ENCODE peak calls at places on chromosomes 5 and 9, in five cellular contexts. I, Y, D, N and K are unnamed samples.

GRCh38 chr5:149831492-149831891 is 101.4 kb downstream of the PPARGC1B start:
- DNase-seq in Y (peak; percentile 69), I (no peak), N (no peak), D (no peak), K (no peak)

GRCh38 chr9:5493597-5494511 is 16.5 kb upstream of the PDCD1LG2 start:
- DNase-seq in N (no peak), I (no peak), D (peak; percentile 36), Y (peak; percentile 96), K (no peak)

GRCh38 chr9:23587903-23588302 is 238.1 kb downstream of the ELAVL2 start:
- DNase-seq in D (no peak), Y (no peak), N (no peak), I (peak; percentile 53), K (peak; percentile 57)

GRCh38 chr9:34559616-34560546 is 29.6 kb downstream of the CNTFR start:
- DNase-seq in D (no peak), Y (no peak), N (peak; percentile 21), I (no peak), K (no peak)

GRCh38 chr5:1673042-1673674 is 126.5 kb downstream of the MRPL36 start:
- DNase-seq in N (no peak), Y (no peak), I (peak; percentile 46), D (no peak), K (no peak)

GRCh38 chr5:111937091-111937490 is 180.1 kb upstream of the NREP start:
- DNase-seq in Y (no peak), D (no peak), N (no peak), I (no peak), K (no peak)

GRCh38 chr5:181204561-181205401 is at the start of gene TRIM7:
- DNase-seq in D (peak; percentile 64), N (no peak), I (no peak), Y (no peak), K (peak; percentile 55)

GRCh38 chr9:89746385-89747116 is 141.7 kb downstream of the GADD45G start:
- DNase-seq in Y (no peak), N (no peak), I (no peak), D (no peak), K (no peak)

GRCh38 chr5:33319841-33320240 is 120.9 kb upstream of the TARS1 start:
- DNase-seq in I (no peak), N (no peak), D (no peak), Y (no peak), K (no peak)

GRCh38 chr9:101271102-101271501 is 113.7 kb downstream of the BAAT start:
- DNase-seq in N (no peak), D (no peak), Y (no peak), I (no peak), K (no peak)

GRCh38 chr5:33105521-33105941 is 335.2 kb upstream of the TARS1 start:
- DNase-seq in D (no peak), N (no peak), Y (no peak), I (no peak), K (no peak)

GRCh38 chr5:1512541-1513291 is 11.0 kb downstream of the LPCAT1 start:
- DNase-seq in I (peak; percentile 43), D (no peak), Y (no peak), N (no peak), K (peak; percentile 3)

GRCh38 chr5:174459832-174460448 is 264.4 kb upstream of the MSX2 start:
- DNase-seq in Y (no peak), I (no peak), D (no peak), N (no peak), K (no peak)

DNA sequence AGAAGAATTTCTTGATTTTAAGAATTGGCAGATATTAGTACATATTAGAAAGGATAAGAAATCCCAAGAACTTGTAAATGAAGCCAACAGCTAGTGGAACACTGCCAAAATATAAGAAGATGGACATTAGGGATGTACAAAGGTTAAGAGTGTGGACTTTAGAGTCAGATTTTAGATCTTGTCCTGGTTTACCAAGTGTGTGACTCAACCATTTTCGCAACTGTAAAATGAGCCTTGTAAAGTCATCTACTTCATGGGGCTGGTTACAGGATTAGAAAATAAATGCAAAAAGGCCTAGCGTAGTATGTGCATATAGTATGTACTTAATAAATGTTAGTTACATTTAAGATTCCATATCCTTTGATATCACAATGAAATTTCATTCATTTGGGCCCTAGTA is 260.0 kb downstream of the RAB3C start:
- DNase-seq in D (no peak), N (no peak), Y (no peak), I (no peak), K (no peak)
- TF ChIP-seq ATF2 in D (no peak), N (no peak), Y (no peak), I (no peak), K (no peak)

GRCh38 chr5:29351170-29351569 is 1842.3 kb upstream of the CDH6 start:
- DNase-seq in Y (no peak), D (no peak), I (no peak), N (no peak), K (no peak)
- TF ChIP-seq USF2 in Y (no peak), D (no peak), I (no peak), N (no peak), K (no peak)

DNA sequence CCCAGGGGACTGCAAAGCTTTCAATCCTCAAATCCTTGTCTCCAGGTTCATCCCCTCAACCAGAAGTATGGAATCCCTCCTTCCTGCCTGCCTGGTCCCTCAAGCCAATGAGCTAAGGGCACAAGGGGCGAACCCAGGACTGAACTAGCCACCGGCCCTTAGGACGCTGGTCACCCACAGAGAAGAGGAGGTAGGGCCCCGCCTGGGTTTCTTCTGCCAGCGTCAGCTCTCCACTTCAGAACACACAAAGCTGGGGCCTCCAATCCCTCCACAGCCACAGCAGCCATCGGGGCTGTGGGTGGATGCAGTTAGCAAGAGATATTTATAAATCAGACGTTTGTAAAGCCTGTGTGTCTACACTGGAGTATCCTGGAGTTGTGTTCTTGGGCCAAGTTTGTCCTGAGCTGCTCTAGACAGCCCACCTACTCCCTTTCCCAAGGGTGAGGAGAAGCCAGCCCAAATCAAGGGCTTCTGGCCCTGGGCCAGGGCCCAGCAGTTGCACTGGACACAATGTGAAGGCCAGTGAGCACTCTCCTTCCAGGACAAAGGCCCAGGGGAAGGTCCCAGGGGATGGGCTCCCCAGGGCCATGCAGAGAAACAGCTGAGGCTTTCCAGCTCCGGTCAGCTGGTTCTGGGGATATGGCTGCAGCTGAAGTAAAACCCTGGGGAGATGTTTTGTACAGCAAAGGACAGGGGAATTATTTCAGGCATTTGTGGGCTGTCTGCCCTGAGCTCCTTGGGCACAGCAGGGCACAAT is 18.9 kb downstream of the AMBP start:
- DNase-seq in D (no peak), Y (no peak), N (peak; percentile 29), I (no peak), K (no peak)
- TF ChIP-seq ATF2 in D (no peak), Y (no peak), N (peak; percentile 10), I (no peak), K (no peak)

DNA sequence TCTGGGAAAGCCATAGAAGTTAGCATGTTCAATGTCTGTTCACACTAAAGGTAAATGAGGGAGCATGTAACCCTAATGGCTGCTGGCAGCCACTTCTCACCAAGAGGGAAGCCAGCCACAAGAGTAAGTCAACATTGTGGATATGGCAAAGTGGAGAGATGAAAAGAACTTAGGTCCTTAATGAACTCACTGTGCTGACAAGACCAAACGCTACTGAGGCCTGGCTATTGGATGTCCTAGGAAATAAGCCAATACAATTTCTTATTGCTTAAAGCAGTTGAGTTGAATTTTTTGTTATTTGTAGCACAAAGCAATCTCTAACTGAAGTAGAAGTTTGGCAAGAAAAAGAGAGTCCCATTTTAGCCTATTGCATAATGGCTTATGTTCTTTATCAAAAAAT is 6.8 kb downstream of the GPR150 start:
- DNase-seq in N (no peak), I (no peak), D (no peak), Y (no peak), K (no peak)
- TF ChIP-seq USF2 in N (no peak), I (no peak), D (no peak), Y (no peak), K (no peak)